ENCODE peak calls at places on chromosomes 5 and 9, in ten cellular contexts. One of them, this sample, is unnamed.
A peak's percentile ranks its signal among the peaks of the same experiment; 100 is the strongest.

GRCh38 chr9:117247271-117247670 is 167.6 kb downstream of the ASTN2 start:
- DNase-seq in NCI-H524 treated with DMSO at 0.1 percent for 48 hours: no peak
- DNase-seq in activated naive CD4-positive, alpha-beta T cell treated with anti-CD3 and anti-CD28 coated beads for 36 hours: no peak
- DNase-seq in mucosa of gallbladder: no peak
- DNase-seq in SHP77 treated with DMSO at 0.1 percent for 48 hours: no peak
- DNase-seq in CD4-positive, CD25-positive, alpha-beta regulatory T cell: no peak
- DNase-seq in amniotic epithelial cell: no peak
- DNase-seq in DMS153: no peak
- DNase-seq in AG10803: no peak
- DNase-seq in NCI-H2107: no peak
- DNase-seq in this sample: no peak

GRCh38 chr9:126474786-126475485 is 138.8 kb upstream of the LMX1B start:
- DNase-seq in activated naive CD4-positive, alpha-beta T cell treated with anti-CD3 and anti-CD28 coated beads for 36 hours: no peak
- DNase-seq in SHP77 treated with DMSO at 0.1 percent for 48 hours: no peak
- DNase-seq in CD4-positive, CD25-positive, alpha-beta regulatory T cell: no peak
- DNase-seq in NCI-H524 treated with DMSO at 0.1 percent for 48 hours: no peak
- DNase-seq in mucosa of gallbladder: no peak
- DNase-seq in NCI-H2107: no peak
- DNase-seq in DMS153: no peak
- DNase-seq in amniotic epithelial cell: peak; percentile 88
- DNase-seq in AG10803: peak; percentile 26
- DNase-seq in this sample: no peak

GRCh38 chr5:157306690-157307089 is 40.8 kb downstream of the CYFIP2 start:
- DNase-seq in activated naive CD4-positive, alpha-beta T cell treated with anti-CD3 and anti-CD28 coated beads for 36 hours: peak; percentile 54
- DNase-seq in AG10803: no peak
- DNase-seq in SHP77 treated with DMSO at 0.1 percent for 48 hours: no peak
- DNase-seq in mucosa of gallbladder: no peak
- DNase-seq in DMS153: no peak
- DNase-seq in amniotic epithelial cell: no peak
- DNase-seq in NCI-H524 treated with DMSO at 0.1 percent for 48 hours: no peak
- DNase-seq in CD4-positive, CD25-positive, alpha-beta regulatory T cell: peak; percentile 84
- DNase-seq in NCI-H2107: no peak
- DNase-seq in this sample: no peak

GRCh38 chr5:14450055-14450524 is 131.5 kb upstream of the OTULINL start:
- DNase-seq in NCI-H524 treated with DMSO at 0.1 percent for 48 hours: no peak
- DNase-seq in CD4-positive, CD25-positive, alpha-beta regulatory T cell: peak; percentile 65
- DNase-seq in AG10803: peak; percentile 96
- DNase-seq in DMS153: no peak
- DNase-seq in amniotic epithelial cell: peak; percentile 62
- DNase-seq in mucosa of gallbladder: peak; percentile 46
- DNase-seq in activated naive CD4-positive, alpha-beta T cell treated with anti-CD3 and anti-CD28 coated beads for 36 hours: no peak
- DNase-seq in SHP77 treated with DMSO at 0.1 percent for 48 hours: no peak
- DNase-seq in NCI-H2107: no peak
- DNase-seq in this sample: no peak

GRCh38 chr9:132169672-132170392 is 8.0 kb downstream of the NTNG2 start:
- DNase-seq in AG10803: peak; percentile 42
- DNase-seq in activated naive CD4-positive, alpha-beta T cell treated with anti-CD3 and anti-CD28 coated beads for 36 hours: peak; percentile 59
- DNase-seq in mucosa of gallbladder: peak; percentile 30
- DNase-seq in NCI-H524 treated with DMSO at 0.1 percent for 48 hours: no peak
- DNase-seq in CD4-positive, CD25-positive, alpha-beta regulatory T cell: peak; percentile 56
- DNase-seq in NCI-H2107: no peak
- DNase-seq in SHP77 treated with DMSO at 0.1 percent for 48 hours: peak; percentile 55
- DNase-seq in amniotic epithelial cell: peak; percentile 53
- DNase-seq in DMS153: peak; percentile 51
- DNase-seq in this sample: no peak

GRCh38 chr9:131503626-131504465 is 1.1 kb downstream of the POMT1 start:
- DNase-seq in mucosa of gallbladder: no peak
- DNase-seq in amniotic epithelial cell: peak; percentile 16
- DNase-seq in activated naive CD4-positive, alpha-beta T cell treated with anti-CD3 and anti-CD28 coated beads for 36 hours: peak; percentile 89
- DNase-seq in SHP77 treated with DMSO at 0.1 percent for 48 hours: no peak
- DNase-seq in DMS153: no peak
- DNase-seq in NCI-H524 treated with DMSO at 0.1 percent for 48 hours: no peak
- DNase-seq in NCI-H2107: no peak
- DNase-seq in CD4-positive, CD25-positive, alpha-beta regulatory T cell: peak; percentile 63
- DNase-seq in AG10803: peak; percentile 35
- DNase-seq in this sample: no peak

GRCh38 chr5:98975223-98975622 is 46.4 kb upstream of the CHD1 start:
- DNase-seq in SHP77 treated with DMSO at 0.1 percent for 48 hours: no peak
- DNase-seq in mucosa of gallbladder: peak; percentile 23
- DNase-seq in AG10803: no peak
- DNase-seq in amniotic epithelial cell: peak; percentile 3
- DNase-seq in NCI-H524 treated with DMSO at 0.1 percent for 48 hours: no peak
- DNase-seq in CD4-positive, CD25-positive, alpha-beta regulatory T cell: peak; percentile 16
- DNase-seq in NCI-H2107: no peak
- DNase-seq in activated naive CD4-positive, alpha-beta T cell treated with anti-CD3 and anti-CD28 coated beads for 36 hours: no peak
- DNase-seq in DMS153: no peak
- DNase-seq in this sample: no peak

GRCh38 chr5:145500712-145501111 is 334.4 kb downstream of the PRELID2 start:
- DNase-seq in AG10803: no peak
- DNase-seq in CD4-positive, CD25-positive, alpha-beta regulatory T cell: no peak
- DNase-seq in DMS153: no peak
- DNase-seq in SHP77 treated with DMSO at 0.1 percent for 48 hours: no peak
- DNase-seq in amniotic epithelial cell: no peak
- DNase-seq in mucosa of gallbladder: no peak
- DNase-seq in activated naive CD4-positive, alpha-beta T cell treated with anti-CD3 and anti-CD28 coated beads for 36 hours: no peak
- DNase-seq in NCI-H524 treated with DMSO at 0.1 percent for 48 hours: no peak
- DNase-seq in NCI-H2107: no peak
- DNase-seq in this sample: no peak

GRCh38 chr5:138274189-138274853 is at the start of gene GFRA3:
- DNase-seq in amniotic epithelial cell: no peak
- DNase-seq in CD4-positive, CD25-positive, alpha-beta regulatory T cell: peak; percentile 25
- DNase-seq in SHP77 treated with DMSO at 0.1 percent for 48 hours: no peak
- DNase-seq in mucosa of gallbladder: no peak
- DNase-seq in NCI-H2107: no peak
- DNase-seq in activated naive CD4-positive, alpha-beta T cell treated with anti-CD3 and anti-CD28 coated beads for 36 hours: peak; percentile 11
- DNase-seq in AG10803: no peak
- DNase-seq in DMS153: no peak
- DNase-seq in NCI-H524 treated with DMSO at 0.1 percent for 48 hours: no peak
- DNase-seq in this sample: no peak

GRCh38 chr5:51104556-51104955 is 278.7 kb upstream of the ISL1 start:
- DNase-seq in activated naive CD4-positive, alpha-beta T cell treated with anti-CD3 and anti-CD28 coated beads for 36 hours: no peak
- DNase-seq in DMS153: no peak
- DNase-seq in SHP77 treated with DMSO at 0.1 percent for 48 hours: no peak
- DNase-seq in NCI-H524 treated with DMSO at 0.1 percent for 48 hours: no peak
- DNase-seq in CD4-positive, CD25-positive, alpha-beta regulatory T cell: no peak
- DNase-seq in NCI-H2107: no peak
- DNase-seq in amniotic epithelial cell: no peak
- DNase-seq in AG10803: no peak
- DNase-seq in mucosa of gallbladder: no peak
- DNase-seq in this sample: no peak

GRCh38 chr5:141192110-141192725 is at the start of gene PCDHB10:
- DNase-seq in CD4-positive, CD25-positive, alpha-beta regulatory T cell: peak; percentile 10
- DNase-seq in mucosa of gallbladder: no peak
- DNase-seq in NCI-H2107: no peak
- DNase-seq in AG10803: peak; percentile 8
- DNase-seq in activated naive CD4-positive, alpha-beta T cell treated with anti-CD3 and anti-CD28 coated beads for 36 hours: peak; percentile 63
- DNase-seq in NCI-H524 treated with DMSO at 0.1 percent for 48 hours: no peak
- DNase-seq in SHP77 treated with DMSO at 0.1 percent for 48 hours: no peak
- DNase-seq in DMS153: no peak
- DNase-seq in amniotic epithelial cell: peak; percentile 10
- DNase-seq in this sample: no peak

GRCh38 chr9:89138463-89139390 is 39.9 kb downstream of the SHC3 start:
- DNase-seq in amniotic epithelial cell: peak; percentile 75
- DNase-seq in mucosa of gallbladder: no peak
- DNase-seq in NCI-H2107: no peak
- DNase-seq in CD4-positive, CD25-positive, alpha-beta regulatory T cell: no peak
- DNase-seq in AG10803: peak; percentile 82
- DNase-seq in activated naive CD4-positive, alpha-beta T cell treated with anti-CD3 and anti-CD28 coated beads for 36 hours: no peak
- DNase-seq in SHP77 treated with DMSO at 0.1 percent for 48 hours: no peak
- DNase-seq in NCI-H524 treated with DMSO at 0.1 percent for 48 hours: no peak
- DNase-seq in DMS153: no peak
- DNase-seq in this sample: no peak

GRCh38 chr9:126235350-126235740 is 91.3 kb upstream of the MVB12B start:
- DNase-seq in NCI-H2107: no peak
- DNase-seq in AG10803: no peak
- DNase-seq in NCI-H524 treated with DMSO at 0.1 percent for 48 hours: no peak
- DNase-seq in SHP77 treated with DMSO at 0.1 percent for 48 hours: no peak
- DNase-seq in amniotic epithelial cell: no peak
- DNase-seq in activated naive CD4-positive, alpha-beta T cell treated with anti-CD3 and anti-CD28 coated beads for 36 hours: no peak
- DNase-seq in DMS153: no peak
- DNase-seq in mucosa of gallbladder: no peak
- DNase-seq in CD4-positive, CD25-positive, alpha-beta regulatory T cell: no peak
- DNase-seq in this sample: no peak

GRCh38 chr5:93123127-93123526 is 457.9 kb downstream of the NR2F1-AS1 start:
- DNase-seq in AG10803: no peak
- DNase-seq in CD4-positive, CD25-positive, alpha-beta regulatory T cell: no peak
- DNase-seq in mucosa of gallbladder: no peak
- DNase-seq in NCI-H2107: no peak
- DNase-seq in DMS153: no peak
- DNase-seq in SHP77 treated with DMSO at 0.1 percent for 48 hours: no peak
- DNase-seq in NCI-H524 treated with DMSO at 0.1 percent for 48 hours: no peak
- DNase-seq in amniotic epithelial cell: no peak
- DNase-seq in activated naive CD4-positive, alpha-beta T cell treated with anti-CD3 and anti-CD28 coated beads for 36 hours: no peak
- DNase-seq in this sample: no peak

GRCh38 chr9:111794837-111795556 is at the start of gene SHOC1:
- DNase-seq in amniotic epithelial cell: peak; percentile 52
- DNase-seq in activated naive CD4-positive, alpha-beta T cell treated with anti-CD3 and anti-CD28 coated beads for 36 hours: no peak
- DNase-seq in NCI-H2107: no peak
- DNase-seq in AG10803: no peak
- DNase-seq in mucosa of gallbladder: no peak
- DNase-seq in DMS153: no peak
- DNase-seq in SHP77 treated with DMSO at 0.1 percent for 48 hours: no peak
- DNase-seq in NCI-H524 treated with DMSO at 0.1 percent for 48 hours: no peak
- DNase-seq in CD4-positive, CD25-positive, alpha-beta regulatory T cell: no peak
- DNase-seq in this sample: no peak

GRCh38 chr5:122774861-122775712 is at the start of gene SNX2:
- DNase-seq in NCI-H524 treated with DMSO at 0.1 percent for 48 hours: no peak
- DNase-seq in mucosa of gallbladder: peak; percentile 93
- DNase-seq in NCI-H2107: peak; percentile 46
- DNase-seq in DMS153: peak; percentile 42
- DNase-seq in CD4-positive, CD25-positive, alpha-beta regulatory T cell: peak; percentile 92
- DNase-seq in AG10803: peak; percentile 84
- DNase-seq in activated naive CD4-positive, alpha-beta T cell treated with anti-CD3 and anti-CD28 coated beads for 36 hours: peak; percentile 89
- DNase-seq in SHP77 treated with DMSO at 0.1 percent for 48 hours: peak; percentile 52
- DNase-seq in amniotic epithelial cell: peak; percentile 69
- DNase-seq in this sample: peak; percentile 91

GRCh38 chr9:136333486-136333885 is 6.1 kb downstream of the GPSM1 start:
- DNase-seq in AG10803: no peak
- DNase-seq in SHP77 treated with DMSO at 0.1 percent for 48 hours: no peak
- DNase-seq in activated naive CD4-positive, alpha-beta T cell treated with anti-CD3 and anti-CD28 coated beads for 36 hours: no peak
- DNase-seq in NCI-H2107: no peak
- DNase-seq in mucosa of gallbladder: no peak
- DNase-seq in DMS153: no peak
- DNase-seq in amniotic epithelial cell: no peak
- DNase-seq in NCI-H524 treated with DMSO at 0.1 percent for 48 hours: no peak
- DNase-seq in CD4-positive, CD25-positive, alpha-beta regulatory T cell: no peak
- DNase-seq in this sample: no peak

This sample was measured in RWPE2.